ENCODE peak calls at places on chromosomes 11 and 22, in ten cellular contexts. U is left lobe of liver; T is natural killer cell; F is upper lobe of right lung; J is activated naive CD8-positive, alpha-beta T cell treated with anti-CD3 and anti-CD28 coated beads, Interleukin-2, amount 50 U/mL, for 24 hours; G is activated CD8-positive, alpha-beta T cell treated with anti-CD3 and anti-CD28 coated beads, Interleukin-2, amount 10 ng/mL, durations not matched to agents 7 days and 5 days; D is right cardiac atrium; Q is gastroesophageal sphincter; H is PC-3; P is T-cell. E is an unnamed sample.

GRCh38 chr11:79388201-79388600 is 52.6 kb downstream of the TENM4 start:
- ATAC-seq in U (no peak), T (no peak), F (no peak), J (no peak), G (no peak), D (no peak), Q (no peak), H (no peak), P (no peak), E (no peak)

GRCh38 chr11:119896387-119897045 is 167.5 kb upstream of the NECTIN1 start:
- ATAC-seq in U (no peak), T (peak), F (no peak), J (no peak), G (no peak), D (no peak), Q (no peak), H (no peak), P (no peak), E (no peak)

GRCh38 chr11:45805305-45806071 is 539 bp downstream of the SLC35C1 start:
- ATAC-seq in U (peak), T (peak), F (peak), J (peak), G (no peak), D (peak), Q (peak), H (peak), P (peak), E (peak)

GRCh38 chr11:66934971-66935779 is 23.0 kb downstream of the PC start:
- ATAC-seq in U (peak), T (no peak), F (no peak), J (no peak), G (no peak), D (no peak), Q (no peak), H (no peak), P (no peak), E (peak)

GRCh38 chr11:34650528-34650927 is 29.6 kb downstream of the EHF start:
- ATAC-seq in U (no peak), T (peak), F (peak), J (peak), G (peak), D (no peak), Q (no peak), H (no peak), P (peak), E (no peak)

GRCh38 chr11:95700471-95700817 is 89.1 kb downstream of the FAM76B start:
- ATAC-seq in U (no peak), T (peak), F (no peak), J (peak), G (peak), D (no peak), Q (no peak), H (no peak), P (peak), E (no peak)

GRCh38 chr11:116776522-116776984 is 3.8 kb upstream of the BUD13 start:
- ATAC-seq in U (no peak), T (no peak), F (no peak), J (no peak), G (no peak), D (no peak), Q (no peak), H (no peak), P (no peak), E (no peak)

GRCh38 chr11:118349475-118349874 is 5.3 kb downstream of the CD3G start:
- ATAC-seq in U (no peak), T (no peak), F (no peak), J (no peak), G (no peak), D (no peak), Q (no peak), H (no peak), P (no peak), E (no peak)

GRCh38 chr11:110435780-110436717 is 6.3 kb downstream of the FDX1 start:
- ATAC-seq in U (peak), T (no peak), F (no peak), J (no peak), G (no peak), D (peak), Q (no peak), H (no peak), P (no peak), E (peak)

GRCh38 chr11:75728992-75729391 is 11.4 kb downstream of the MOGAT2 start:
- ATAC-seq in U (no peak), T (no peak), F (no peak), J (no peak), G (no peak), D (no peak), Q (no peak), H (no peak), P (no peak), E (no peak)

GRCh38 chr11:93639548-93639947 is 21.9 kb upstream of the CEP295 start:
- ATAC-seq in U (no peak), T (no peak), F (no peak), J (no peak), G (no peak), D (no peak), Q (no peak), H (no peak), P (no peak), E (no peak)

GRCh38 chr11:130141561-130142341 is 17.8 kb upstream of the ST14 start:
- ATAC-seq in U (peak), T (no peak), F (no peak), J (no peak), G (no peak), D (peak), Q (no peak), H (no peak), P (no peak), E (no peak)

GRCh38 chr11:90204832-90205646 is 17.8 kb downstream of the CHORDC1 start:
- ATAC-seq in U (peak), T (peak), F (peak), J (no peak), G (peak), D (no peak), Q (no peak), H (peak), P (peak), E (no peak)

GRCh38 chr11:115201121-115201792 is 303.0 kb downstream of the CADM1 start:
- ATAC-seq in U (no peak), T (no peak), F (no peak), J (no peak), G (no peak), D (no peak), Q (no peak), H (no peak), P (no peak), E (no peak)

GRCh38 chr22:32142600-32142999 is 16.5 kb downstream of the C22orf42 start:
- ATAC-seq in U (no peak), T (no peak), F (no peak), J (peak), G (peak), D (no peak), Q (no peak), H (no peak), P (no peak), E (no peak)

GRCh38 chr11:122007611-122008071 is 108.4 kb downstream of the BLID start:
- ATAC-seq in U (peak), T (no peak), F (peak), J (no peak), G (no peak), D (peak), Q (peak), H (no peak), P (no peak), E (no peak)

GRCh38 chr11:20647976-20648565 is 21.3 kb upstream of the NELL1 start:
- ATAC-seq in U (peak), T (peak), F (peak), J (no peak), G (no peak), D (peak), Q (no peak), H (peak), P (no peak), E (peak)

GRCh38 chr11:1803246-1803645 is 31.5 kb upstream of the SYT8 start:
- ATAC-seq in U (no peak), T (no peak), F (no peak), J (no peak), G (no peak), D (no peak), Q (no peak), H (no peak), P (no peak), E (peak)

GRCh38 chr22:44676441-44677298 is 25.3 kb upstream of the PRR5 start:
- ATAC-seq in U (peak), T (peak), F (peak), J (peak), G (peak), D (peak), Q (peak), H (no peak), P (peak), E (peak)

GRCh38 chr11:109853156-109853776 is 239.9 kb upstream of the ZC3H12C start:
- ATAC-seq in U (peak), T (no peak), F (peak), J (peak), G (no peak), D (no peak), Q (no peak), H (peak), P (no peak), E (peak)

GRCh38 chr11:85947431-85948272 is 92.5 kb downstream of the CCDC83 start:
- ATAC-seq in U (peak), T (peak), F (peak), J (peak), G (no peak), D (peak), Q (peak), H (peak), P (no peak), E (peak)

GRCh38 chr11:1719781-1720180 is 22.8 kb downstream of the KRTAP5-6 start:
- ATAC-seq in U (no peak), T (no peak), F (no peak), J (no peak), G (no peak), D (no peak), Q (no peak), H (no peak), P (no peak), E (no peak)

GRCh38 chr22:19713650-19714319 is 518 bp upstream of the SEPTIN5 start:
- ATAC-seq in U (peak), T (no peak), F (peak), J (no peak), G (no peak), D (no peak), Q (peak), H (peak), P (no peak), E (peak)

GRCh38 chr11:21771097-21771496 is 421.8 kb upstream of the ANO5 start:
- ATAC-seq in U (no peak), T (no peak), F (no peak), J (no peak), G (no peak), D (no peak), Q (no peak), H (no peak), P (no peak), E (no peak)

GRCh38 chr11:2824851-2825250 is 60.7 kb downstream of the CDKN1C start:
- ATAC-seq in U (no peak), T (no peak), F (peak), J (no peak), G (no peak), D (peak), Q (peak), H (no peak), P (no peak), E (no peak)

GRCh38 chr11:96075532-96075959 is 151.6 kb upstream of the MTMR2 start:
- ATAC-seq in U (no peak), T (no peak), F (no peak), J (peak), G (no peak), D (no peak), Q (no peak), H (no peak), P (no peak), E (no peak)

GRCh38 chr22:19210188-19210587 is 31.7 kb upstream of the SLC25A1 start:
- ATAC-seq in U (no peak), T (no peak), F (no peak), J (no peak), G (no peak), D (no peak), Q (no peak), H (no peak), P (no peak), E (no peak)

GRCh38 chr11:33735166-33735425 is 1.1 kb downstream of the CD59 start:
- ATAC-seq in U (no peak), T (peak), F (no peak), J (no peak), G (peak), D (no peak), Q (no peak), H (no peak), P (peak), E (no peak)

GRCh38 chr22:26672060-26672471 is 14.7 kb downstream of the MIAT start:
- ATAC-seq in U (no peak), T (peak), F (peak), J (peak), G (peak), D (no peak), Q (no peak), H (no peak), P (peak), E (no peak)

GRCh38 chr22:44595841-44596341 is 97.9 kb upstream of the RTL6 start:
- ATAC-seq in U (no peak), T (peak), F (no peak), J (peak), G (peak), D (peak), Q (no peak), H (no peak), P (peak), E (no peak)

GRCh38 chr22:49081926-49082325 is 745.7 kb downstream of the BRD1 start:
- ATAC-seq in U (no peak), T (no peak), F (no peak), J (no peak), G (no peak), D (no peak), Q (no peak), H (no peak), P (no peak), E (no peak)

GRCh38 chr11:82902880-82903279 is 1.3 kb downstream of the DDIAS start:
- ATAC-seq in U (no peak), T (no peak), F (no peak), J (no peak), G (no peak), D (no peak), Q (no peak), H (no peak), P (no peak), E (no peak)

GRCh38 chr22:20777420-20778177 is 3.7 kb downstream of the SERPIND1 start:
- ATAC-seq in U (peak), T (no peak), F (peak), J (no peak), G (no peak), D (peak), Q (peak), H (peak), P (no peak), E (peak)

GRCh38 chr11:62269654-62270278 is at the start of gene SCGB2A2:
- ATAC-seq in U (peak), T (no peak), F (no peak), J (no peak), G (no peak), D (no peak), Q (no peak), H (peak), P (no peak), E (peak)

GRCh38 chr11:95788921-95789505 is 569 bp downstream of the FAM76B start:
- ATAC-seq in U (no peak), T (no peak), F (no peak), J (no peak), G (no peak), D (peak), Q (no peak), H (peak), P (no peak), E (no peak)

GRCh38 chr11:135036488-135037297 is 624.7 kb upstream of the B3GAT1 start:
- ATAC-seq in U (no peak), T (no peak), F (no peak), J (no peak), G (no peak), D (no peak), Q (no peak), H (no peak), P (no peak), E (no peak)

GRCh38 chr22:24803064-24803542 is 2.9 kb upstream of the SGSM1 start:
- ATAC-seq in U (peak), T (peak), F (peak), J (no peak), G (no peak), D (peak), Q (no peak), H (peak), P (no peak), E (peak)

GRCh38 chr11:45993438-45994064 is 71.1 kb downstream of the LARGE2 start:
- ATAC-seq in U (peak), T (no peak), F (peak), J (no peak), G (no peak), D (peak), Q (peak), H (peak), P (no peak), E (no peak)

E was measured in esophagus mucosa.